ENCODE peak calls at places on chromosomes 2 and 18, in six cellular contexts. One of them, this sample, is unnamed.
A peak's percentile ranks its signal among the peaks of the same experiment; 100 is the strongest.

GRCh38 chr2:173126819-173127218 is 51.2 kb downstream of the MAP3K20 start:
- DNase-seq in stimulated activated CD4-positive, alpha-beta T cell treated with anti-CD3 and anti-CD28 coated beads, Interleukin-1b, Interleukin-23, amount 100 ng/mL, for 1 hour: no peak
- DNase-seq in GOT3: no peak
- DNase-seq in DND-41: no peak
- DNase-seq in NCI-H2081: no peak
- DNase-seq in amniotic stem cell: no peak
- DNase-seq in this sample: no peak

GRCh38 chr2:26723475-26723874 is 31.0 kb downstream of the KCNK3 start:
- DNase-seq in stimulated activated CD4-positive, alpha-beta T cell treated with anti-CD3 and anti-CD28 coated beads, Interleukin-1b, Interleukin-23, amount 100 ng/mL, for 1 hour: no peak
- DNase-seq in GOT3: no peak
- DNase-seq in DND-41: no peak
- DNase-seq in NCI-H2081: no peak
- DNase-seq in amniotic stem cell: no peak
- DNase-seq in this sample: no peak

GRCh38 chr2:10835052-10835970 is 22.7 kb upstream of the PDIA6 start:
- DNase-seq in stimulated activated CD4-positive, alpha-beta T cell treated with anti-CD3 and anti-CD28 coated beads, Interleukin-1b, Interleukin-23, amount 100 ng/mL, for 1 hour: peak; percentile 54
- DNase-seq in GOT3: no peak
- DNase-seq in DND-41: peak; percentile 66
- DNase-seq in NCI-H2081: peak; percentile 77
- DNase-seq in amniotic stem cell: peak; percentile 8
- DNase-seq in this sample: no peak

GRCh38 chr2:151668737-151669136 is 65.5 kb downstream of the NEB start:
- DNase-seq in stimulated activated CD4-positive, alpha-beta T cell treated with anti-CD3 and anti-CD28 coated beads, Interleukin-1b, Interleukin-23, amount 100 ng/mL, for 1 hour: no peak
- DNase-seq in GOT3: no peak
- DNase-seq in DND-41: no peak
- DNase-seq in NCI-H2081: no peak
- DNase-seq in amniotic stem cell: no peak
- DNase-seq in this sample: no peak

GRCh38 chr2:177579486-177580036 is 187.0 kb downstream of the AGPS start:
- DNase-seq in stimulated activated CD4-positive, alpha-beta T cell treated with anti-CD3 and anti-CD28 coated beads, Interleukin-1b, Interleukin-23, amount 100 ng/mL, for 1 hour: no peak
- DNase-seq in GOT3: no peak
- DNase-seq in DND-41: no peak
- DNase-seq in NCI-H2081: no peak
- DNase-seq in amniotic stem cell: no peak
- DNase-seq in this sample: no peak

GRCh38 chr2:9095226-9095625 is 91.7 kb upstream of the MBOAT2 start:
- DNase-seq in stimulated activated CD4-positive, alpha-beta T cell treated with anti-CD3 and anti-CD28 coated beads, Interleukin-1b, Interleukin-23, amount 100 ng/mL, for 1 hour: no peak
- DNase-seq in GOT3: no peak
- DNase-seq in DND-41: no peak
- DNase-seq in NCI-H2081: no peak
- DNase-seq in amniotic stem cell: no peak
- DNase-seq in this sample: no peak

GRCh38 chr2:239830718-239831271 is 194.3 kb downstream of the NDUFA10 start:
- DNase-seq in stimulated activated CD4-positive, alpha-beta T cell treated with anti-CD3 and anti-CD28 coated beads, Interleukin-1b, Interleukin-23, amount 100 ng/mL, for 1 hour: no peak
- DNase-seq in GOT3: no peak
- DNase-seq in DND-41: no peak
- DNase-seq in NCI-H2081: no peak
- DNase-seq in amniotic stem cell: no peak
- DNase-seq in this sample: no peak

GRCh38 chr2:25362564-25363145 is 20.9 kb upstream of the DNMT3A start:
- DNase-seq in stimulated activated CD4-positive, alpha-beta T cell treated with anti-CD3 and anti-CD28 coated beads, Interleukin-1b, Interleukin-23, amount 100 ng/mL, for 1 hour: no peak
- DNase-seq in GOT3: no peak
- DNase-seq in DND-41: no peak
- DNase-seq in NCI-H2081: no peak
- DNase-seq in amniotic stem cell: no peak
- DNase-seq in this sample: no peak

GRCh38 chr2:222042666-222043065 is 256.1 kb downstream of the PAX3 start:
- DNase-seq in stimulated activated CD4-positive, alpha-beta T cell treated with anti-CD3 and anti-CD28 coated beads, Interleukin-1b, Interleukin-23, amount 100 ng/mL, for 1 hour: no peak
- DNase-seq in GOT3: no peak
- DNase-seq in DND-41: no peak
- DNase-seq in NCI-H2081: no peak
- DNase-seq in amniotic stem cell: no peak
- DNase-seq in this sample: no peak

GRCh38 chr18:75047240-75047639 is 161.7 kb downstream of the PTGR3 start:
- DNase-seq in stimulated activated CD4-positive, alpha-beta T cell treated with anti-CD3 and anti-CD28 coated beads, Interleukin-1b, Interleukin-23, amount 100 ng/mL, for 1 hour: no peak
- DNase-seq in GOT3: no peak
- DNase-seq in DND-41: no peak
- DNase-seq in NCI-H2081: no peak
- DNase-seq in amniotic stem cell: no peak
- DNase-seq in this sample: no peak

GRCh38 chr18:61765097-61765496 is 127.7 kb downstream of the RNF152 start:
- DNase-seq in stimulated activated CD4-positive, alpha-beta T cell treated with anti-CD3 and anti-CD28 coated beads, Interleukin-1b, Interleukin-23, amount 100 ng/mL, for 1 hour: no peak
- DNase-seq in GOT3: no peak
- DNase-seq in DND-41: no peak
- DNase-seq in NCI-H2081: no peak
- DNase-seq in amniotic stem cell: peak; percentile 2
- DNase-seq in this sample: peak; percentile 24

GRCh38 chr2:190334479-190335224 is 8.7 kb upstream of the INPP1 start:
- DNase-seq in stimulated activated CD4-positive, alpha-beta T cell treated with anti-CD3 and anti-CD28 coated beads, Interleukin-1b, Interleukin-23, amount 100 ng/mL, for 1 hour: no peak
- DNase-seq in GOT3: no peak
- DNase-seq in DND-41: no peak
- DNase-seq in NCI-H2081: no peak
- DNase-seq in amniotic stem cell: no peak
- DNase-seq in this sample: no peak

GRCh38 chr2:220913384-220913783 is 658.7 kb downstream of the EPHA4 start:
- DNase-seq in stimulated activated CD4-positive, alpha-beta T cell treated with anti-CD3 and anti-CD28 coated beads, Interleukin-1b, Interleukin-23, amount 100 ng/mL, for 1 hour: no peak
- DNase-seq in GOT3: no peak
- DNase-seq in DND-41: no peak
- DNase-seq in NCI-H2081: no peak
- DNase-seq in amniotic stem cell: no peak
- DNase-seq in this sample: no peak

GRCh38 chr2:13522917-13523821 is 806.4 kb downstream of the TRIB2 start:
- DNase-seq in stimulated activated CD4-positive, alpha-beta T cell treated with anti-CD3 and anti-CD28 coated beads, Interleukin-1b, Interleukin-23, amount 100 ng/mL, for 1 hour: no peak
- DNase-seq in GOT3: no peak
- DNase-seq in DND-41: no peak
- DNase-seq in NCI-H2081: no peak
- DNase-seq in amniotic stem cell: no peak
- DNase-seq in this sample: no peak

GRCh38 chr2:185145316-185146121 is 547.2 kb downstream of the ZNF804A start:
- DNase-seq in stimulated activated CD4-positive, alpha-beta T cell treated with anti-CD3 and anti-CD28 coated beads, Interleukin-1b, Interleukin-23, amount 100 ng/mL, for 1 hour: no peak
- DNase-seq in GOT3: no peak
- DNase-seq in DND-41: no peak
- DNase-seq in NCI-H2081: no peak
- DNase-seq in amniotic stem cell: no peak
- DNase-seq in this sample: no peak

GRCh38 chr2:220165401-220165800 is 538.0 kb downstream of the SLC4A3 start:
- DNase-seq in stimulated activated CD4-positive, alpha-beta T cell treated with anti-CD3 and anti-CD28 coated beads, Interleukin-1b, Interleukin-23, amount 100 ng/mL, for 1 hour: no peak
- DNase-seq in GOT3: no peak
- DNase-seq in DND-41: no peak
- DNase-seq in NCI-H2081: peak; percentile 48
- DNase-seq in amniotic stem cell: no peak
- DNase-seq in this sample: no peak

GRCh38 chr2:133344864-133345263 is 223.4 kb downstream of the NCKAP5 start:
- DNase-seq in stimulated activated CD4-positive, alpha-beta T cell treated with anti-CD3 and anti-CD28 coated beads, Interleukin-1b, Interleukin-23, amount 100 ng/mL, for 1 hour: no peak
- DNase-seq in GOT3: no peak
- DNase-seq in DND-41: no peak
- DNase-seq in NCI-H2081: no peak
- DNase-seq in amniotic stem cell: no peak
- DNase-seq in this sample: no peak